ENCODE peak calls at places on chromosomes 12 and 14, in nine cellular contexts. One of them, this sample, is unnamed.

GRCh38 chr12:25994252-25994651 is 35.8 kb downstream of the RASSF8 start:
- DNase-seq in ACHN: peak; percentile 28
- DNase-seq in AG10803: peak; percentile 99
- DNase-seq in HT1080: peak; percentile 83
- DNase-seq in GOT3: no peak
- DNase-seq in HFFc6: peak; percentile 92
- DNase-seq in fibroblast of the conjunctiva: peak; percentile 88
- DNase-seq in RCC 7860: peak; percentile 65
- DNase-seq in neural crest cell: no peak
- DNase-seq in this sample: no peak

GRCh38 chr12:130706311-130706710 is 9.8 kb downstream of the RIMBP2 start:
- DNase-seq in HT1080: no peak
- DNase-seq in GOT3: no peak
- DNase-seq in AG10803: no peak
- DNase-seq in RCC 7860: no peak
- DNase-seq in ACHN: no peak
- DNase-seq in fibroblast of the conjunctiva: no peak
- DNase-seq in HFFc6: no peak
- DNase-seq in neural crest cell: no peak
- DNase-seq in this sample: peak; percentile 35

GRCh38 chr14:33765251-33765650 is 185.6 kb downstream of the EGLN3 start:
- DNase-seq in HFFc6: no peak
- DNase-seq in AG10803: no peak
- DNase-seq in HT1080: no peak
- DNase-seq in fibroblast of the conjunctiva: no peak
- DNase-seq in RCC 7860: no peak
- DNase-seq in neural crest cell: peak; percentile 57
- DNase-seq in ACHN: no peak
- DNase-seq in GOT3: no peak
- DNase-seq in this sample: no peak

GRCh38 chr12:98743362-98743953 is 98.4 kb downstream of the APAF1 start:
- DNase-seq in fibroblast of the conjunctiva: no peak
- DNase-seq in AG10803: no peak
- DNase-seq in RCC 7860: no peak
- DNase-seq in GOT3: no peak
- DNase-seq in HFFc6: no peak
- DNase-seq in HT1080: peak; percentile 52
- DNase-seq in neural crest cell: peak; percentile 54
- DNase-seq in ACHN: peak; percentile 45
- DNase-seq in this sample: no peak

GRCh38 chr14:99538275-99538674 is 57.1 kb downstream of the CCNK start:
- DNase-seq in HT1080: no peak
- DNase-seq in AG10803: no peak
- DNase-seq in fibroblast of the conjunctiva: no peak
- DNase-seq in neural crest cell: no peak
- DNase-seq in HFFc6: no peak
- DNase-seq in GOT3: no peak
- DNase-seq in ACHN: peak; percentile 11
- DNase-seq in RCC 7860: peak; percentile 37
- DNase-seq in this sample: peak; percentile 85

GRCh38 chr14:73422515-73422914 is 35.8 kb downstream of the NUMB start:
- DNase-seq in HFFc6: no peak
- DNase-seq in ACHN: no peak
- DNase-seq in GOT3: no peak
- DNase-seq in fibroblast of the conjunctiva: no peak
- DNase-seq in neural crest cell: no peak
- DNase-seq in RCC 7860: no peak
- DNase-seq in HT1080: no peak
- DNase-seq in AG10803: no peak
- DNase-seq in this sample: no peak

GRCh38 chr12:55906056-55906455 is 21.6 kb downstream of the PYM1 start:
- DNase-seq in RCC 7860: no peak
- DNase-seq in HT1080: no peak
- DNase-seq in fibroblast of the conjunctiva: no peak
- DNase-seq in HFFc6: peak; percentile 50
- DNase-seq in GOT3: no peak
- DNase-seq in AG10803: peak; percentile 71
- DNase-seq in neural crest cell: no peak
- DNase-seq in ACHN: no peak
- DNase-seq in this sample: no peak

GRCh38 chr12:114933428-114934160 is 249.6 kb upstream of the TBX3 start:
- DNase-seq in GOT3: peak; percentile 66
- DNase-seq in RCC 7860: peak; percentile 98
- DNase-seq in ACHN: peak; percentile 97
- DNase-seq in fibroblast of the conjunctiva: peak; percentile 75
- DNase-seq in HFFc6: peak; percentile 96
- DNase-seq in HT1080: peak; percentile 97
- DNase-seq in neural crest cell: no peak
- DNase-seq in AG10803: peak; percentile 88
- DNase-seq in this sample: peak; percentile 90

GRCh38 chr12:67877697-67878096 is 111.5 kb upstream of the IFNG-AS1 start:
- DNase-seq in GOT3: no peak
- DNase-seq in AG10803: no peak
- DNase-seq in neural crest cell: no peak
- DNase-seq in HT1080: no peak
- DNase-seq in RCC 7860: no peak
- DNase-seq in fibroblast of the conjunctiva: no peak
- DNase-seq in ACHN: no peak
- DNase-seq in HFFc6: no peak
- DNase-seq in this sample: no peak

GRCh38 chr14:71621276-71621675 is 311.0 kb upstream of the RGS6 start:
- DNase-seq in neural crest cell: no peak
- DNase-seq in HFFc6: no peak
- DNase-seq in fibroblast of the conjunctiva: no peak
- DNase-seq in GOT3: no peak
- DNase-seq in AG10803: no peak
- DNase-seq in ACHN: no peak
- DNase-seq in HT1080: no peak
- DNase-seq in RCC 7860: no peak
- DNase-seq in this sample: no peak

GRCh38 chr12:84502907-84503787 is 409.5 kb downstream of the SLC6A15 start:
- DNase-seq in AG10803: peak; percentile 77
- DNase-seq in GOT3: no peak
- DNase-seq in fibroblast of the conjunctiva: peak; percentile 72
- DNase-seq in HFFc6: peak; percentile 60
- DNase-seq in HT1080: peak; percentile 64
- DNase-seq in neural crest cell: peak; percentile 43
- DNase-seq in RCC 7860: no peak
- DNase-seq in ACHN: peak; percentile 73
- DNase-seq in this sample: peak; percentile 54

GRCh38 chr12:70236990-70237389 is 6.2 kb upstream of the CNOT2 start:
- DNase-seq in AG10803: no peak
- DNase-seq in GOT3: no peak
- DNase-seq in fibroblast of the conjunctiva: no peak
- DNase-seq in HFFc6: no peak
- DNase-seq in ACHN: no peak
- DNase-seq in RCC 7860: no peak
- DNase-seq in HT1080: no peak
- DNase-seq in neural crest cell: no peak
- DNase-seq in this sample: no peak

GRCh38 chr12:52867636-52868035 is 18.8 kb upstream of the KRT78 start:
- DNase-seq in GOT3: no peak
- DNase-seq in RCC 7860: no peak
- DNase-seq in neural crest cell: no peak
- DNase-seq in HFFc6: no peak
- DNase-seq in ACHN: no peak
- DNase-seq in AG10803: no peak
- DNase-seq in HT1080: no peak
- DNase-seq in fibroblast of the conjunctiva: no peak
- DNase-seq in this sample: peak; percentile 40

GRCh38 chr14:65961004-65961403 is 525.2 kb upstream of the CCDC196 start:
- DNase-seq in ACHN: peak; percentile 57
- DNase-seq in HFFc6: peak; percentile 6
- DNase-seq in HT1080: peak; percentile 73
- DNase-seq in GOT3: no peak
- DNase-seq in RCC 7860: no peak
- DNase-seq in AG10803: peak; percentile 35
- DNase-seq in fibroblast of the conjunctiva: peak; percentile 9
- DNase-seq in neural crest cell: peak; percentile 61
- DNase-seq in this sample: peak; percentile 62

GRCh38 chr12:122090759-122091535 is 12.4 kb downstream of the MLXIP start:
- DNase-seq in HT1080: no peak
- DNase-seq in RCC 7860: no peak
- DNase-seq in ACHN: no peak
- DNase-seq in AG10803: peak; percentile 96
- DNase-seq in HFFc6: peak; percentile 83
- DNase-seq in fibroblast of the conjunctiva: peak; percentile 50
- DNase-seq in GOT3: no peak
- DNase-seq in neural crest cell: no peak
- DNase-seq in this sample: no peak

GRCh38 chr14:70002589-70003240 is 123.5 kb downstream of the SMOC1 start:
- DNase-seq in ACHN: no peak
- DNase-seq in HFFc6: no peak
- DNase-seq in HT1080: no peak
- DNase-seq in GOT3: no peak
- DNase-seq in AG10803: no peak
- DNase-seq in neural crest cell: no peak
- DNase-seq in fibroblast of the conjunctiva: no peak
- DNase-seq in RCC 7860: no peak
- DNase-seq in this sample: no peak

GRCh38 chr14:31229638-31230229 is 22.1 kb upstream of the HECTD1 start:
- DNase-seq in neural crest cell: no peak
- DNase-seq in GOT3: peak; percentile 1
- DNase-seq in HT1080: peak; percentile 91
- DNase-seq in ACHN: peak; percentile 90
- DNase-seq in fibroblast of the conjunctiva: peak; percentile 99
- DNase-seq in AG10803: peak; percentile 98
- DNase-seq in RCC 7860: peak; percentile 70
- DNase-seq in HFFc6: peak; percentile 88
- DNase-seq in this sample: peak; percentile 69

GRCh38 chr14:58849609-58850008 is 211.8 kb downstream of the DACT1 start:
- DNase-seq in neural crest cell: no peak
- DNase-seq in ACHN: no peak
- DNase-seq in GOT3: no peak
- DNase-seq in HT1080: no peak
- DNase-seq in AG10803: no peak
- DNase-seq in fibroblast of the conjunctiva: no peak
- DNase-seq in RCC 7860: no peak
- DNase-seq in HFFc6: no peak
- DNase-seq in this sample: no peak

GRCh38 chr12:94650143-94651056 is at the start of gene TMCC3:
- DNase-seq in neural crest cell: peak; percentile 41
- DNase-seq in HFFc6: no peak
- DNase-seq in GOT3: no peak
- DNase-seq in HT1080: peak; percentile 30
- DNase-seq in fibroblast of the conjunctiva: no peak
- DNase-seq in AG10803: no peak
- DNase-seq in RCC 7860: no peak
- DNase-seq in ACHN: peak; percentile 73
- DNase-seq in this sample: peak; percentile 68

GRCh38 chr14:92567173-92567725 is 53.7 kb downstream of the RIN3 start:
- DNase-seq in RCC 7860: no peak
- DNase-seq in fibroblast of the conjunctiva: no peak
- DNase-seq in HFFc6: no peak
- DNase-seq in HT1080: no peak
- DNase-seq in ACHN: no peak
- DNase-seq in GOT3: no peak
- DNase-seq in AG10803: no peak
- DNase-seq in neural crest cell: no peak
- DNase-seq in this sample: no peak

GRCh38 chr12:62438098-62438692 is 28.4 kb upstream of the MON2 start:
- DNase-seq in RCC 7860: peak; percentile 39
- DNase-seq in fibroblast of the conjunctiva: peak; percentile 48
- DNase-seq in HFFc6: peak; percentile 31
- DNase-seq in GOT3: no peak
- DNase-seq in HT1080: peak; percentile 22
- DNase-seq in ACHN: peak; percentile 73
- DNase-seq in neural crest cell: peak; percentile 68
- DNase-seq in AG10803: peak; percentile 54
- DNase-seq in this sample: peak; percentile 60

GRCh38 chr12:96398422-96399080 is 1.7 kb downstream of the CDK17 start:
- DNase-seq in neural crest cell: no peak
- DNase-seq in RCC 7860: no peak
- DNase-seq in ACHN: peak; percentile 23
- DNase-seq in HT1080: no peak
- DNase-seq in AG10803: no peak
- DNase-seq in GOT3: no peak
- DNase-seq in HFFc6: no peak
- DNase-seq in fibroblast of the conjunctiva: no peak
- DNase-seq in this sample: no peak

GRCh38 chr14:60488175-60488574 is 2.3 kb upstream of the C14orf39 start:
- DNase-seq in neural crest cell: no peak
- DNase-seq in RCC 7860: no peak
- DNase-seq in HFFc6: no peak
- DNase-seq in fibroblast of the conjunctiva: no peak
- DNase-seq in HT1080: no peak
- DNase-seq in ACHN: no peak
- DNase-seq in GOT3: no peak
- DNase-seq in AG10803: no peak
- DNase-seq in this sample: no peak

GRCh38 chr14:101963052-101963451 is 1.3 kb upstream of the DYNC1H1 start:
- DNase-seq in RCC 7860: no peak
- DNase-seq in HT1080: no peak
- DNase-seq in HFFc6: no peak
- DNase-seq in GOT3: no peak
- DNase-seq in neural crest cell: no peak
- DNase-seq in AG10803: no peak
- DNase-seq in fibroblast of the conjunctiva: no peak
- DNase-seq in ACHN: no peak
- DNase-seq in this sample: no peak

GRCh38 chr12:113094738-113095137 is 38.2 kb downstream of the DTX1 start:
- DNase-seq in neural crest cell: no peak
- DNase-seq in fibroblast of the conjunctiva: no peak
- DNase-seq in HFFc6: no peak
- DNase-seq in GOT3: no peak
- DNase-seq in AG10803: no peak
- DNase-seq in ACHN: no peak
- DNase-seq in HT1080: no peak
- DNase-seq in RCC 7860: no peak
- DNase-seq in this sample: no peak

GRCh38 chr14:102210421-102211042 is 70.8 kb downstream of the WDR20 start:
- DNase-seq in RCC 7860: no peak
- DNase-seq in AG10803: no peak
- DNase-seq in GOT3: no peak
- DNase-seq in ACHN: no peak
- DNase-seq in neural crest cell: no peak
- DNase-seq in HT1080: no peak
- DNase-seq in HFFc6: no peak
- DNase-seq in fibroblast of the conjunctiva: no peak
- DNase-seq in this sample: peak; percentile 24

GRCh38 chr12:57456145-57456700 is 1.1 kb downstream of the INHBE start:
- DNase-seq in HFFc6: peak; percentile 36
- DNase-seq in AG10803: peak; percentile 32
- DNase-seq in GOT3: no peak
- DNase-seq in HT1080: peak; percentile 61
- DNase-seq in neural crest cell: peak; percentile 39
- DNase-seq in ACHN: peak; percentile 81
- DNase-seq in RCC 7860: peak; percentile 27
- DNase-seq in fibroblast of the conjunctiva: no peak
- DNase-seq in this sample: peak; percentile 39

GRCh38 chr14:66403183-66403582 is 83.0 kb upstream of the CCDC196 start:
- DNase-seq in GOT3: no peak
- DNase-seq in neural crest cell: no peak
- DNase-seq in RCC 7860: peak; percentile 3
- DNase-seq in AG10803: peak; percentile 43
- DNase-seq in HFFc6: peak; percentile 46
- DNase-seq in ACHN: peak; percentile 41
- DNase-seq in fibroblast of the conjunctiva: peak; percentile 9
- DNase-seq in HT1080: peak; percentile 69
- DNase-seq in this sample: no peak

GRCh38 chr12:88142610-88142991 is 494 bp downstream of the TMTC3 start:
- DNase-seq in AG10803: no peak
- DNase-seq in HT1080: no peak
- DNase-seq in fibroblast of the conjunctiva: no peak
- DNase-seq in GOT3: no peak
- DNase-seq in HFFc6: no peak
- DNase-seq in ACHN: peak; percentile 14
- DNase-seq in neural crest cell: no peak
- DNase-seq in RCC 7860: no peak
- DNase-seq in this sample: peak; percentile 12

GRCh38 chr14:65128096-65128495 is 25.8 kb upstream of the MAX start:
- DNase-seq in ACHN: no peak
- DNase-seq in fibroblast of the conjunctiva: no peak
- DNase-seq in neural crest cell: no peak
- DNase-seq in AG10803: peak; percentile 23
- DNase-seq in GOT3: no peak
- DNase-seq in HFFc6: no peak
- DNase-seq in HT1080: no peak
- DNase-seq in RCC 7860: no peak
- DNase-seq in this sample: no peak

GRCh38 chr12:86772688-86773087 is 516.5 kb upstream of the MGAT4C start:
- DNase-seq in RCC 7860: no peak
- DNase-seq in GOT3: no peak
- DNase-seq in AG10803: no peak
- DNase-seq in ACHN: no peak
- DNase-seq in HT1080: peak; percentile 41
- DNase-seq in fibroblast of the conjunctiva: no peak
- DNase-seq in neural crest cell: no peak
- DNase-seq in HFFc6: no peak
- DNase-seq in this sample: no peak

This sample was measured in adrenal gland.